ENCODE peak calls at places on chromosomes 2 and 18, in five cellular contexts. One of them, this sample, is unnamed.

GRCh38 chr2:138827426-138828054 is 47.4 kb upstream of the NXPH2 start:
- DNase-seq in Peyer's patch: no peak
- DNase-seq in A673: peak; percentile 82
- DNase-seq in GM12865: peak; percentile 72
- DNase-seq in MM.1S: peak; percentile 67
- DNase-seq in this sample: peak; percentile 28

GRCh38 chr2:119692310-119692709 is 13.3 kb downstream of the TMEM177 start:
- DNase-seq in Peyer's patch: no peak
- DNase-seq in A673: no peak
- DNase-seq in GM12865: no peak
- DNase-seq in MM.1S: no peak
- DNase-seq in this sample: no peak

GRCh38 chr2:191217580-191217979 is 27.6 kb upstream of the MYO1B start:
- DNase-seq in Peyer's patch: no peak
- DNase-seq in A673: peak; percentile 23
- DNase-seq in MM.1S: no peak
- DNase-seq in GM12865: no peak
- DNase-seq in this sample: no peak

GRCh38 chr2:120465989-120466703 is 120.2 kb downstream of the INHBB start:
- DNase-seq in GM12865: no peak
- DNase-seq in Peyer's patch: no peak
- DNase-seq in MM.1S: no peak
- DNase-seq in A673: no peak
- DNase-seq in this sample: no peak

GRCh38 chr18:9366126-9366714 is 31.6 kb downstream of the TWSG1 start:
- DNase-seq in MM.1S: no peak
- DNase-seq in GM12865: no peak
- DNase-seq in A673: peak; percentile 74
- DNase-seq in Peyer's patch: peak; percentile 46
- DNase-seq in this sample: no peak

GRCh38 chr2:47265751-47266231 is 110.7 kb upstream of the STPG4 start:
- DNase-seq in A673: peak; percentile 88
- DNase-seq in GM12865: no peak
- DNase-seq in MM.1S: no peak
- DNase-seq in Peyer's patch: no peak
- DNase-seq in this sample: no peak

GRCh38 chr2:119174216-119174992 is 15.9 kb upstream of the C1QL2 start:
- DNase-seq in Peyer's patch: peak; percentile 79
- DNase-seq in GM12865: peak; percentile 61
- DNase-seq in A673: peak; percentile 76
- DNase-seq in MM.1S: peak; percentile 51
- DNase-seq in this sample: peak; percentile 71

GRCh38 chr2:59342166-59342565 is 1101.0 kb upstream of the FANCL start:
- DNase-seq in GM12865: no peak
- DNase-seq in A673: no peak
- DNase-seq in Peyer's patch: no peak
- DNase-seq in MM.1S: no peak
- DNase-seq in this sample: no peak

GRCh38 chr2:230589497-230590015 is 123.1 kb upstream of the CAB39 start:
- DNase-seq in A673: no peak
- DNase-seq in GM12865: peak; percentile 98
- DNase-seq in MM.1S: peak; percentile 55
- DNase-seq in Peyer's patch: peak; percentile 69
- DNase-seq in this sample: peak; percentile 68

GRCh38 chr2:216283038-216283900 is 89.0 kb downstream of the MARCHF4 start:
- DNase-seq in Peyer's patch: no peak
- DNase-seq in MM.1S: no peak
- DNase-seq in GM12865: peak; percentile 64
- DNase-seq in A673: peak; percentile 53
- DNase-seq in this sample: peak; percentile 31

GRCh38 chr18:54736981-54737380 is 91.3 kb upstream of the RAB27B start:
- DNase-seq in Peyer's patch: no peak
- DNase-seq in MM.1S: no peak
- DNase-seq in GM12865: no peak
- DNase-seq in A673: no peak
- DNase-seq in this sample: no peak

GRCh38 chr2:85930129-85931124 is 41.6 kb upstream of the ST3GAL5 start:
- DNase-seq in A673: no peak
- DNase-seq in MM.1S: no peak
- DNase-seq in GM12865: no peak
- DNase-seq in Peyer's patch: no peak
- DNase-seq in this sample: no peak

GRCh38 chr2:232633413-232634318 is at the start of gene EFHD1:
- DNase-seq in A673: peak; percentile 76
- DNase-seq in Peyer's patch: peak; percentile 77
- DNase-seq in MM.1S: peak; percentile 53
- DNase-seq in GM12865: peak; percentile 35
- DNase-seq in this sample: peak; percentile 76

GRCh38 chr18:35747894-35748472 is 166.4 kb downstream of the GALNT1 start:
- DNase-seq in Peyer's patch: no peak
- DNase-seq in MM.1S: no peak
- DNase-seq in GM12865: no peak
- DNase-seq in A673: no peak
- DNase-seq in this sample: no peak

GRCh38 chr2:172308253-172308935 is 119.0 kb upstream of the ITGA6 start:
- DNase-seq in Peyer's patch: no peak
- DNase-seq in GM12865: no peak
- DNase-seq in A673: no peak
- DNase-seq in MM.1S: no peak
- DNase-seq in this sample: no peak

GRCh38 chr18:3612315-3612714 is 162.3 kb downstream of the TGIF1 start:
- DNase-seq in A673: no peak
- DNase-seq in Peyer's patch: peak; percentile 28
- DNase-seq in MM.1S: no peak
- DNase-seq in GM12865: no peak
- DNase-seq in this sample: no peak

GRCh38 chr2:165953306-165953654 is 296 bp downstream of the TTC21B start:
- DNase-seq in A673: no peak
- DNase-seq in GM12865: no peak
- DNase-seq in Peyer's patch: no peak
- DNase-seq in MM.1S: no peak
- DNase-seq in this sample: no peak

DNA sequence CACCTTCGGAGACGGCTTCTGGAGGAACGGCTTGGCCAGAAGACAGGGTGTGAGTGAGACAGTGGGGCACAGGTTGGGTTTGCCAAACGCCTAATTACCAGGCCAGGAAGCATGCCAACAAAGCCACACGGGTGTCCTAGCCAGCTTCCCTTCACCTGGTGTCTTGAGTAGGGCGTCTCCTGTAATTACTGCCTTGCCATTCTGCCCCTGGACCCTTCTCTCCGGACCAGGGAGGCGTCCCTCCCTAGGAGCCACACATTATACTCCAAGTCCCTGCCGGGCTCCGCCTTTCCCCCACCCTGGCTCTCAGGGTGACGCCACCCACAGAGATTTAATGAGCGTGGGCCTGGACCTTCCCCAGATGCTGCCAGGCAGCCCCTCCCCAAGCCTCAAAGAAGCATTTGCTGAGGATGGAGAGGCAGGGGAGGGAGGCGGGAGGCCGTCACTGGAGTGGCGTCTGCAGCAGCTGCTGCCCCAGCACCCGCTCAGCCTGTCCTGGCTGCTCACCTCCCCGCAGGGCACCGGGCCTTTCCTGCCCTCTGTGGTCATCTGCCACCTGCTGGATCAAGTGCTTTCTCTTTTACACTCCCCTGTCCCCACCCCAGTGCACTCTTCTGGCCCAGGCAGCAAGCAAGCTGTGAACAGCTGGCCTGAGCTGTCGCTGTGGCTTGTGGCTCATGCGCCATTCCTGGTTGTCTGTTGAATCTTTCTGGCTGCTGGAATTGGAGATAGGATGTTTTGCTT is 20.7 kb downstream of the FOSL2 start:
- DNase-seq in Peyer's patch: peak; percentile 52
- DNase-seq in GM12865: no peak
- DNase-seq in A673: no peak
- DNase-seq in MM.1S: no peak
- DNase-seq in this sample: no peak
- TF ChIP-seq CTCF in Peyer's patch: no peak
- TF ChIP-seq CTCF in GM12865: no peak
- TF ChIP-seq CTCF in A673: no peak
- TF ChIP-seq CTCF in MM.1S: no peak
- TF ChIP-seq CTCF in this sample: no peak

DNA sequence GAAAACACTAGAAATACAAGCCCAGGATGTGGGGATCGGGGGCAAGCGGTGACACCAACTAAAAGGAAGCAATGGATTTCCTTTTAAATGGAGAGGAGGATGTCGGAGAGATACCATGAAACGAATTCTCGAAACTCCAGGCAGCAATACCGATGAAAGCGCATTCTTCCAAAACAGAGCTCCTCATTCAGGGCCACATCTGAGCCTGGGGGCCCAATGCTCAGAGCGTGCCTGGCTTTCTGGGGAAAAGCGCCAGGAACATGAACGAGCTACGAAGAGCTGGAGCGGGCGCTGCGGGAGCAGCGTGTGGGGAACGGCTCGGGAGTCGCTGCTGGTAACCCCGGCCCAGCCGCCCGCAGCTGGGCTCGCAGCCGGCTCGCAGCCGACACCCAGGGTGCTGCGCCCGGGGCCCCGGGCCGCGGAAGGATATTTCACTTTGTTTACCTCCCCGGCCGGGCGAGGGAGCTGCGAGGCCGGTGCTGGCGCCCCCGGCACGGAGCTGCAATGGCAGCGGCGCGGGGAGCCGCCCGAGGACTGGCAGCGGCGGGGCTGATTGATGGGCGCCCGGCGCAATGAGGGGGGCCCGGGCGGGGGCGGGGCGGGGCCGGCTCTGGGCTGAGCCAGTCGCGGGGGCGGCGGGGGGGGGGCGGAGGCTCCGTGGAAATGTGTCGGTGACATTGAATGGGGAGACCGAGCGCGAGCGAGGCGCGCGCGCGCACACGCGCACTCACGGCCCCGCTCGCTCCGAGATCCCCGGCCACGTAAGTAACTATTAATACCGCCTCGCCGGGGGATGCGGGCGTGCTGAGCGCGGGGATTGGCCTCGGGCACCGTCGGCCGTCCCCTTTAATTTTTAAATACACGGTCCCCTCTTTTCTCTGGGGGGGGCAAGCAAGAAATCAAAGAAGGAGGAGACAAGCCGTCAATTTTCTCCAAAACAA is at the start of gene TRIB2:
- DNase-seq in MM.1S: peak; percentile 93
- DNase-seq in A673: peak; percentile 95
- DNase-seq in Peyer's patch: peak; percentile 95
- DNase-seq in GM12865: peak; percentile 94
- DNase-seq in this sample: peak; percentile 93
- TF ChIP-seq CTCF in MM.1S: no peak
- TF ChIP-seq CTCF in A673: peak; percentile 10
- TF ChIP-seq CTCF in Peyer's patch: no peak
- TF ChIP-seq CTCF in GM12865: peak; percentile 5
- TF ChIP-seq CTCF in this sample: peak; percentile 25

DNA sequence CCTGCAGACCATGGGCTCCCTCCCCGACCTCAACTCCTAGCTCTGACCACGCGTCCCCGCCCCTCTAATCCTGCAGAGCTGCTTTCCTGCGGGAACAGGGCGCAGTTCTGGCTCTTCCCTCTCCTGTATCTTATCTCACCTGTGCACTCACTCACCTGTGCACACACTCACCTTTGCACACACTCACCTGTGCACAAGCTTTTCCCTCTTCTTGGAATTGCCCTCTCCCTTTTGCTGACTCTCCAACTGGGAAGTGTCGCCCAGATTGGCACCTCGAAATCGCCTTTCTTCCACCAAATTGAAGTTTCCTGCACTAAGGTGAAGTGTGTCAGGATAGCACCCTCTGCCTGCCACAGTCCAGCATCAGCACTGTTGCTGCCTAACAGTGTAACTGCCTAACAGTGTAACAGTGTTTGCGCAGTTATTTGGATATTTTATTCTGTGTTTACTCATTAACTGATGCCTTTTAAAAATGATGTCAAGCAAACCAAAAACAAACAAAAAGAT is 585 bp upstream of the CMPK2 start:
- DNase-seq in Peyer's patch: peak; percentile 69
- DNase-seq in MM.1S: peak; percentile 43
- DNase-seq in A673: peak; percentile 62
- DNase-seq in GM12865: peak; percentile 59
- DNase-seq in this sample: peak; percentile 59
- TF ChIP-seq CTCF in Peyer's patch: peak; percentile 35
- TF ChIP-seq CTCF in MM.1S: peak; percentile 68
- TF ChIP-seq CTCF in A673: peak; percentile 63
- TF ChIP-seq CTCF in GM12865: peak; percentile 29
- TF ChIP-seq CTCF in this sample: peak; percentile 44

GRCh38 chr18:56563568-56563967 is 74.8 kb downstream of the TXNL1 start:
- DNase-seq in Peyer's patch: no peak
- DNase-seq in MM.1S: no peak
- DNase-seq in GM12865: peak; percentile 49
- DNase-seq in A673: no peak
- DNase-seq in this sample: no peak
- TF ChIP-seq CTCF in Peyer's patch: no peak
- TF ChIP-seq CTCF in MM.1S: peak; percentile 16
- TF ChIP-seq CTCF in GM12865: peak; percentile 44
- TF ChIP-seq CTCF in A673: peak; percentile 38
- TF ChIP-seq CTCF in this sample: peak; percentile 36

DNA sequence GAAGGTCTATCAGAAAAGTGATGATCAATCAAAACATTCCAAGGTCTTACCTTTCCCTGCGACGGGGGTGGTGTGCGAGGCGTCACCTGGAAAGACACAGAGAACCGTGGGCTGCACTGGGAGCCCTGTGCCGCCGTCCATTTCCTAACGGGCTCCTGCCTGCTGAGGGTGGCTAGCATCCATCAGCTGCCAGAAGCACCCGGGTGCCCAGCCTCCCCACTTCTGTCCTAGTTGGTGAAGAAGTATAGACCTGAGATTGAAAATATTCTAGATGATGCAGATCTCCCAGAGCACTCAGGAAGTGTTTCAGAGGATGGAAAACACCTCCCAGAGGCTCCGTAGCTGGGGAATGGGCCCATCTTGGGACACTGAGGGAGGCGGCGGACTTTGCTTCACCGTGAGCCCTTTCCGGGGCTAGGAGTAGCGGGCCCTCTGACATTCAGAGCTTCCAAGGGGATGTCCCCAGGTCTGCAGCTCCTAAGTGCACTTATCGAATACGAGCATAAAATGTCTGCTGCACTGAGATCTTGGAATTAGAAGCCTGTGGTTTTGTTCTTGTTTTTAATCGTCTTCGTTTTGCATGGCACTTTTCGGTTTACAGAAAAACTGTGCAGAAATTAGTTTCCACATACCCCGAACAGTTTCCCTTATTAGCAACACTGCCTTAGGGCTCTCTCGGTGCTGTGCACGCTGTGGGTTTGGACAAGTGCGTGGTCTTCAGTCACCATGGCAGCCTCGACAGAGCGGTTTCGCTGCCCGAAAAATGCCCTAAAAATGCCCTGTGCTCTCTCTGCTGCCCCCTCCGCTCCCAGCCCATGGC is 143.5 kb downstream of the MBP start:
- DNase-seq in GM12865: peak; percentile 68
- DNase-seq in Peyer's patch: no peak
- DNase-seq in MM.1S: no peak
- DNase-seq in A673: no peak
- DNase-seq in this sample: no peak
- TF ChIP-seq CTCF in GM12865: no peak
- TF ChIP-seq CTCF in Peyer's patch: no peak
- TF ChIP-seq CTCF in MM.1S: no peak
- TF ChIP-seq CTCF in A673: no peak
- TF ChIP-seq CTCF in this sample: no peak

GRCh38 chr2:239735131-239735828 is 289.9 kb downstream of the NDUFA10 start:
- DNase-seq in GM12865: no peak
- DNase-seq in Peyer's patch: no peak
- DNase-seq in A673: peak; percentile 54
- DNase-seq in MM.1S: no peak
- DNase-seq in this sample: no peak
- TF ChIP-seq CTCF in GM12865: no peak
- TF ChIP-seq CTCF in Peyer's patch: no peak
- TF ChIP-seq CTCF in A673: peak; percentile 17
- TF ChIP-seq CTCF in MM.1S: no peak
- TF ChIP-seq CTCF in this sample: no peak

GRCh38 chr18:48007955-48008701 is 77.7 kb upstream of the SMAD2 start:
- DNase-seq in GM12865: peak; percentile 37
- DNase-seq in MM.1S: peak; percentile 82
- DNase-seq in A673: peak; percentile 61
- DNase-seq in Peyer's patch: peak; percentile 71
- DNase-seq in this sample: peak; percentile 89
- TF ChIP-seq CTCF in GM12865: peak; percentile 22
- TF ChIP-seq CTCF in MM.1S: peak; percentile 37
- TF ChIP-seq CTCF in A673: peak; percentile 47
- TF ChIP-seq CTCF in Peyer's patch: peak; percentile 43
- TF ChIP-seq CTCF in this sample: peak; percentile 48

This sample was measured in GM13977.